ENCODE peak calls at places on chromosomes 11 and 22, in nine cellular contexts. V, N, I, Q, P, B, C, J and D are unnamed samples.

GRCh38 chr11:36218283-36218921 is 70.8 kb downstream of the COMMD9 start:
- DNase-seq in B (no peak), J (no peak), N (no peak), V (no peak), C (no peak), P (no peak), Q (no peak), I (no peak), D (no peak)

GRCh38 chr11:18461909-18462308 is 6.3 kb downstream of the LDHAL6A start:
- DNase-seq in P (no peak), I (no peak), Q (no peak), B (no peak), J (no peak), V (no peak), N (no peak), C (no peak), D (no peak)

GRCh38 chr11:120917536-120918239 is 106.2 kb upstream of the TBCEL start:
- DNase-seq in P (no peak), N (no peak), C (no peak), I (peak), Q (no peak), V (no peak), B (no peak), J (no peak), D (no peak)

GRCh38 chr22:22099194-22099486 is 116.6 kb upstream of the TOP3B start:
- DNase-seq in P (no peak), I (peak), N (no peak), C (no peak), J (no peak), B (no peak), Q (no peak), V (no peak), D (no peak)

GRCh38 chr11:10655931-10656576 is 37.5 kb downstream of the IRAG1 start:
- DNase-seq in Q (no peak), V (no peak), I (no peak), J (no peak), P (no peak), N (peak), C (no peak), B (no peak), D (no peak)

GRCh38 chr11:27648840-27649239 is 51.4 kb downstream of the BDNF start:
- DNase-seq in C (no peak), I (no peak), N (no peak), P (no peak), J (no peak), B (peak), V (no peak), Q (no peak), D (no peak)

GRCh38 chr22:44085743-44086741 is 61.9 kb downstream of the PARVB start:
- DNase-seq in P (peak), J (peak), Q (peak), N (peak), B (peak), V (peak), I (peak), C (peak), D (peak)

GRCh38 chr22:20105456-20106204 is 10.3 kb upstream of the RANBP1 start:
- DNase-seq in V (no peak), B (no peak), C (no peak), I (no peak), N (no peak), Q (no peak), J (no peak), P (no peak), D (no peak)

GRCh38 chr11:128516886-128517285 is 70.5 kb downstream of the ETS1 start:
- DNase-seq in P (no peak), Q (no peak), J (no peak), N (peak), I (no peak), B (no peak), C (no peak), V (no peak), D (no peak)

GRCh38 chr11:128515086-128515485 is 72.3 kb downstream of the ETS1 start:
- DNase-seq in J (no peak), V (no peak), B (no peak), C (no peak), N (peak), P (no peak), I (no peak), Q (no peak), D (no peak)

GRCh38 chr11:128517457-128518230 is 69.7 kb downstream of the ETS1 start:
- DNase-seq in J (no peak), I (no peak), B (no peak), P (no peak), C (no peak), V (no peak), N (peak), Q (no peak), D (no peak)

GRCh38 chr11:128516467-128516778 is 70.9 kb downstream of the ETS1 start:
- DNase-seq in C (no peak), P (no peak), B (no peak), Q (no peak), V (no peak), N (no peak), I (no peak), J (no peak), D (no peak)

DNA sequence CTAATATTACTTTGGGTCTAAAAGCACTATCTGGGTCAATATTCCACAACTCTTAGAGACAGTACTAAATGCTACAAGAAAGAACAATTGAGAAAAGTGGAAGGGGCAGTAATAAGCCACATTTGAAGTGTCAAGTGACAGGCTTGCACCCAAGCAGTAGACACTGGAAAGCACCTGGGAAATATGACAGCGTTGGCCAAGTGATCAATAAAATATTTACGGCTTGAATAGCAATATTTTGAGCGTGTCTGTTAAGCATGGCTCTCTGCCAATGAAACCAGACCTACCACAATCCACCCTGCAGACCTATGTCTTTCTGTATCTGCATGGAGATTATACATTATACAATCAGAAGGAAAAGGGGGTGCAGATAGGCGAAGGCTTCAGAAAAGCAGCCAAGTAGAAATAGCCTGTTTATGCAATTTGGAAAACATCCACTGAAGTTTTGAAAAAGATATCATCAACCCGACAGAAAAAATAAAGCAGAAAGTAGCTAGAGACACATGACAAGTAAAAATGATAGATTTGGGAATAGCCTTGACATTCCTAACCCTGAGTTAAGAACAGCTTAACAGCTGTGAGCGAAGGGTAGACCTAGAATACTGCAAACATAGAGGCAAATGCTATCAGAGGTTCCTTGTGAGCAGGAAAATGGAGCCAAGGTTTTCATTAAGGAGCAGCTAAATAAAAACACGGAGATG is 71.4 kb downstream of the ETS1 start:
- DNase-seq in B (no peak), I (no peak), P (no peak), C (no peak), V (no peak), Q (no peak), J (no peak), N (peak), D (no peak)
- H3K4me3 ChIP-seq in B (no peak), I (peak), P (no peak), C (no peak), V (no peak), Q (no peak), J (peak), N (no peak), D (no peak)

GRCh38 chr11:128660957-128661356 is 32.9 kb upstream of the FLI1 start:
- DNase-seq in B (no peak), I (no peak), V (no peak), J (no peak), C (no peak), P (no peak), N (no peak), Q (no peak), D (no peak)
- TF ChIP-seq CTCF in B (no peak), I (no peak), V (no peak), J (no peak), C (no peak), P (no peak), N (no peak), Q (no peak), D (no peak)

GRCh38 chr11:70186420-70186819 is 16.7 kb upstream of the FADD start:
- DNase-seq in P (no peak), V (no peak), N (no peak), Q (no peak), J (no peak), B (no peak), I (no peak), C (no peak), D (no peak)
- H3K4me3 ChIP-seq in P (no peak), V (no peak), N (no peak), Q (no peak), J (no peak), B (no peak), I (no peak), C (no peak), D (no peak)

DNA sequence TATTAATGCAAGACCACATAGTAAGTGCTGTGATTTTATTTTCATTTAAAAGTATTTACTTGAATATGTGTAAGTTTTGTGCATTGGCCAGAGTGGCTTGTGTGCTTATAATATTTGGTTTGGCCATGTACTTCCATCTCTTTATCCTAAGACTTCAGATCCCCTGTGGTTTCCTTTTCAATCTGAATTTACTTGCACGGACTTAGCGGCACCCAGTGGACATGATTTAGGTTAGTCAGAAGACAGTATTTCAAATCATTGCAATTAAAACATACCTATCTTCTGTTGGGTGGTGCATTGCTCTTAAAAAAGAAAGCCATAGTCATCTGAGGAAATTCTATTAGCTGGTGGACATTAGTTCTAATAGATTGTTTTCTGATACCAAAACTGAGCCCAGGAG is 30.7 kb downstream of the PIWIL4 start:
- DNase-seq in I (peak), V (no peak), Q (no peak), P (no peak), N (peak), C (no peak), B (peak), J (no peak), D (no peak)
- TF ChIP-seq CTCF in I (no peak), V (peak), Q (peak), P (peak), N (no peak), C (no peak), B (no peak), J (no peak), D (no peak)

DNA sequence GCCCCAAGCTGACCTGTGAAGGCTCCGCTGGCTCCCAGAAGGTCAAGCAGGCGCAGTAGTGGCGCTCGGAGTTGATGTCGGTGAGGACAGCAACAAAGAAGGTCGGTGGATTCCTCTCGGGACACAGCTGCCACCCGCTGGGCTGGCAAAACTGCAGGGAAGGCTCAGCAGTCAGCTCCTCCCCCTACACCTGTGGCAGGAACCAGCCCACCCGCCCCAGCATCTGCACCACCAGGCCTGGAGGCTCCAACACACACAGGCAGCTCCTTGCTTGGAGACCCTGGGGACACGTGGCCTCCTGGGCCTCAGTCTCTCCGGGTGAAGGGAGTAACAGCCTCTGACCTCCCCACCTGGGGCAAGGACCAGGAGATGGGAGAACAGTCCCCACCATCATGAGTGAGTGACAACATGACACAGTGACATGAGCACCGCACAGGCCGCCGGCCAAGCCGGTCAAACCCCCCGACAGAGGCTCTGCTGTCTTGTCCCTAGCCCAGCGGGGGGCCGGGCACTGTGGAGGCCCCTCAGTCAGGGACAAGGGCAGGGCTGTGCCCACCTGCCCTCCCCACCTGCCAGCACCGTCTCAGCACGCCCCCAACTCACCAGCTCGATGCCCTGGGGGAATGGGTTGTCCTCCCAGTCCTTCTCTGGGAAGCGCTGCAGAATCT is 6.9 kb downstream of the SBF1 start:
- DNase-seq in J (no peak), B (no peak), I (no peak), V (no peak), P (no peak), C (no peak), Q (no peak), N (no peak), D (no peak)
- H3K4me3 ChIP-seq in J (no peak), B (no peak), I (no peak), V (no peak), P (no peak), C (no peak), Q (no peak), N (no peak), D (no peak)

DNA sequence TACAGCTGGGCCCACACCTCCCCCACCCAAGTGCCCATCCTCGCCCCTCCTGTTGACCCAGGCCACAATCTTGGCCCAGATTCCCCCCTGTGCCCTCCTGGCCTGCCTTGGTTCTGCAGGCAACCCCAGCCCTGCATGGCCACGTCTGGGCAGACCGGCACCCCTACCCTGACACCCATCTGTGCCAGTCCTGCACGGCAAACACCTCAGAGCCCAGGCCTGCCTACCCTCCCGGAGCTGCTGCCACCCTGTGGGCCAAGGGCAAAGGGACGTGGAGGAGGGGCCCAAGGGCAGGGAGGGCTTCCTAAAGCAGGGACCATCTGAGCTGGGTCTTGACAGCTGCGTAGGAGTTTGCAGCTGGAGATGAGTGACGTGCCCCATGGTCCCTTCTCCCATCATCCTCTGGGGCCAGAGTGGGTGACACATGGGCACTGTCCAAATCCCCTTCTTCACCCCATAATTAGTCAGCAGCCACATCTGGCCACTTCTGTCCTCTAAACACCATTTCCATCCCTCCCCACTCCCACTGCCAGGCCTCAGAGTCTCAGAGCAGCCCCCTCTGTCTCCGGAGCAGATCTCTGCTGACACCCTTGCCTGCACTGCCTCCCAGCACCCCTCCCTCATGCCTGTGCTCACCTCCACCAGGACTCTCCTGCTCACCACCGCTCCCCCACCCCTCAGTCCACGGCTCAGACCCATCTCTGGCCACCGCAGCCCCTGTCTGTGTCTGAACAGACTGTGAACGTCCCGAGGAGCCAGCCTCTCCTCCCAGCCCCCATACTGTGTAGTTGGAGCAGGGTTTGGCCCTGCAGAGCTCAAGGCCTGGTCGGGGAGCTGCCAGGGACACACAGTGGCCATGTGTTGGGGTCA is 35.6 kb upstream of the PPARA start:
- DNase-seq in J (no peak), B (no peak), Q (peak), V (no peak), N (peak), P (no peak), I (no peak), C (no peak), D (no peak)
- TF ChIP-seq CTCF in J (no peak), B (no peak), Q (peak), V (no peak), N (no peak), P (no peak), I (no peak), C (peak), D (no peak)

GRCh38 chr11:68689737-68690625 is 5.6 kb downstream of the GAL start:
- DNase-seq in P (no peak), B (no peak), V (no peak), Q (no peak), C (no peak), N (no peak), I (no peak), J (no peak), D (no peak)
- H3K4me3 ChIP-seq in P (no peak), B (no peak), V (no peak), Q (no peak), C (no peak), N (no peak), I (no peak), J (no peak), D (no peak)

GRCh38 chr11:6323291-6323905 is 3.1 kb upstream of the CAVIN3 start:
- DNase-seq in Q (peak), B (no peak), J (no peak), I (no peak), P (no peak), C (no peak), V (no peak), N (no peak), D (no peak)
- TF ChIP-seq CTCF in Q (no peak), B (no peak), J (no peak), I (no peak), P (no peak), C (no peak), V (no peak), N (no peak), D (no peak)

DNA sequence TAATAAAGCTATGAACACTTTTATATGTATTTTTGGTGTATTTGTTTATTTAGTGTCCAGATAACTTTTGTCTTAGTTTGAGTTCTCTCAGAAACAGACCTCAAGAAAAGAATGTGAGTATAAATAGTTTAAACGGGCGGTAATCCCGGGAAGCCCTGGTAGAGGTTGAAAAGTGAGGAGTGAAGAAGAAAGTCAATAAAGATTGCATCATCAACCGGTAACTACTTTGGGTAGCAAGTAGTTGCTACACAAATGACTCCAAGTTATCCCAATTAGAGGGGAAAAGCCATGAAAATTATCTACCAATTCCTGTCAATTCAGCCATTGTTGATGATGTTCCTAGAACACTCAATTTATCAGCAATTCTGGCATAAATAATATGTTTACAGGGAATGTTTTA is 870.3 kb upstream of the RAG2 start:
- DNase-seq in C (no peak), P (no peak), J (no peak), Q (no peak), I (no peak), B (no peak), N (no peak), V (no peak), D (no peak)
- H3K4me3 ChIP-seq in C (no peak), P (no peak), J (no peak), Q (no peak), I (no peak), B (no peak), N (no peak), V (no peak), D (no peak)